ENCODE peak calls at places on chromosomes 16 and 17, in nine cellular contexts. Q is breast epithelium, R is erythroblast, O is HepG2, P is upper lobe of left lung, Y is tibial nerve, Z is H54, L is GM12878, H is A549. W is an unnamed sample.

GRCh38 chr16:30491744-30492308 is 19.3 kb downstream of the ITGAL start:
- DNase-seq in R (peak; percentile 21), Z (peak; percentile 75), Y (no peak), O (peak; percentile 56), H (peak; percentile 66), Q (peak; percentile 67), L (no peak), P (no peak), W (no peak)

GRCh38 chr16:1287982-1288670 is 21.3 kb upstream of the UBE2I start:
- DNase-seq in Z (no peak), L (no peak), H (no peak), Q (no peak), Y (no peak), P (peak; percentile 74), R (no peak), O (no peak), W (no peak)

GRCh38 chr17:80327518-80327917 is 66.9 kb downstream of the RNF213 start:
- DNase-seq in O (no peak), H (no peak), Z (no peak), R (no peak), Y (no peak), Q (no peak), L (no peak), P (no peak), W (no peak)

GRCh38 chr16:81975637-81976036 is 35.6 kb downstream of the SDR42E1 start:
- DNase-seq in H (no peak), Z (no peak), R (no peak), O (no peak), Y (no peak), P (no peak), Q (no peak), L (no peak), W (no peak)

GRCh38 chr17:61668486-61668885 is 77.5 kb upstream of the NACA2 start:
- DNase-seq in L (no peak), H (no peak), Y (no peak), P (no peak), R (no peak), Z (no peak), Q (no peak), O (no peak), W (no peak)

GRCh38 chr17:41777579-41778188 is 8.8 kb downstream of the JUP start:
- DNase-seq in H (peak; percentile 93), R (no peak), Y (peak; percentile 64), P (no peak), L (no peak), Z (peak; percentile 90), Q (peak; percentile 63), O (peak; percentile 77), W (no peak)

GRCh38 chr17:48236681-48237134 is 129.1 kb downstream of the SNX11 start:
- DNase-seq in Y (no peak), Q (no peak), O (no peak), Z (no peak), R (no peak), H (peak; percentile 29), P (no peak), L (no peak), W (no peak)

GRCh38 chr16:56919099-56919800 is 12.7 kb upstream of the HERPUD1 start:
- DNase-seq in Y (no peak), R (no peak), L (no peak), Q (peak; percentile 68), P (no peak), O (peak; percentile 88), H (no peak), Z (no peak), W (no peak)

DNA sequence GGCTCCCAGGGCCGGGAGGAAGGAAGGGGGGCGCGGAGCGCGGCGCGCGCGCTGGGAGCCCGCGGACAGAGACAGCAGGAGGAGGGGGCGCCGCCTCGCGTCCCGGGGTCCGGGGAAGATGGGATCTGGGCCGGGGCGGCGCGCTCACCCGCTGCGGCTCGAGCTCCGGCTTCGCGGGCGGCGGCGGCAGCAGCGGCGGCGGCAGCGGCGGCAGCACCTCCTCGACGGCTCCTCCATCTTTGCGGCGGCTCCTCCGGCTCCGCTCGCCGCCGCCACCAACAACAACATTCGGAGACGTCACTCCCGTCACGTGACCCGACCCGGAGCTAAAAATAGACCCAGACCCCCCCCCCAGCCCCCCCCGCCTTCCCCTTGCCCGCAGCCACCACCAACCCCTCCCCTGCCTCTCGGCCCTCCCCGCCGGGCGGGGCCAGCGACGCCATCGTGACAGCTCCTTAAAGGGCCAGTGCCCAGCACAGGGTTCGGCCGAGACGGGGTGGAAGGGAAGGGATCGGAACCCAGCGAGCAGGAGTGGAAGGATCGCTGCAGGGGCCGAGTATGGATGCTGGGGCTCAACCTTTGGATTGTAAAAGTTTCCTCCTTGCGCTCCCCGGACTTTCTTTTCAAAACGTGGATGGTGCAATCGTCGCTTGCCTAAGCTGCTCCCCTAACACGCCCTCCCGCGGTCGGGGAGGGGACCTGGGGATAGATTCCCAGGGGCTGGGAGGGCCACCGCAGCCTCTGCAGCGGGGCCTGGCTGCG is at the start of gene HDAC5:
- DNase-seq in Z (peak; percentile 89), L (peak; percentile 73), H (peak; percentile 92), R (peak; percentile 96), P (peak; percentile 99), Q (peak; percentile 96), O (peak; percentile 86), Y (peak; percentile 98), W (peak; percentile 97)
- TF ChIP-seq POLR2A in Z (peak; percentile 47), L (peak; percentile 71), H (peak; percentile 60), R (peak; percentile 40), P (peak; percentile 93), Q (peak; percentile 25), O (peak; percentile 87), Y (peak; percentile 76), W (no peak)

DNA sequence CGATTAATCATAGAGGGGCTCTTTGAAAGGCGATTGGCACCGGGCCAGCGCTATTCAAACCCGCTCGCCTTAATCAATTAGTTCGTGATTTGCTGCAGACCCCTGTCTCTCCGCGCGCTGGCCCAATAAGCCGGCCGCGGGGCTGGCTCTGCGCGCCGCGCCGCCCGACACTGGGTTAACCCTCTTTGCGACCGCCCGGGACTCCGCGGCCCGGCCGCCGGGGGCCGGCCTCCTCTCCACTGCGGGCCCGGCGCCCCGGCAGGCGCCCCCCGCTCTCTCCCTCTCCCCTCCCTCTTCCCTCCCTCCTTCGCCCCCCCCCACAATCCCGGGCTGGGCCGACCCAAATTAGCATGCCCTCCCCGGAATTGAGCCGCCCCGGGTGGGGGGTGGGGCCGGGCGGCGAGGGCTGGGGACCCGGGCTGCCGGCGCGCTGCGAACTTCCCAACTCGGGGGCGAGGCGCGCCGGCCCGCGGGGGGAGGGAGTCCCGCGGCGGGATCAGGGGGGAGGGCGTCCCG is 423 bp upstream of the SALL1 start:
- DNase-seq in Y (peak; percentile 17), Z (peak; percentile 45), L (no peak), R (no peak), P (peak; percentile 73), Q (peak; percentile 27), O (peak; percentile 86), H (no peak), W (no peak)
- TF ChIP-seq POLR2A in Y (no peak), Z (no peak), L (no peak), R (no peak), P (no peak), Q (no peak), O (no peak), H (no peak), W (no peak)

DNA sequence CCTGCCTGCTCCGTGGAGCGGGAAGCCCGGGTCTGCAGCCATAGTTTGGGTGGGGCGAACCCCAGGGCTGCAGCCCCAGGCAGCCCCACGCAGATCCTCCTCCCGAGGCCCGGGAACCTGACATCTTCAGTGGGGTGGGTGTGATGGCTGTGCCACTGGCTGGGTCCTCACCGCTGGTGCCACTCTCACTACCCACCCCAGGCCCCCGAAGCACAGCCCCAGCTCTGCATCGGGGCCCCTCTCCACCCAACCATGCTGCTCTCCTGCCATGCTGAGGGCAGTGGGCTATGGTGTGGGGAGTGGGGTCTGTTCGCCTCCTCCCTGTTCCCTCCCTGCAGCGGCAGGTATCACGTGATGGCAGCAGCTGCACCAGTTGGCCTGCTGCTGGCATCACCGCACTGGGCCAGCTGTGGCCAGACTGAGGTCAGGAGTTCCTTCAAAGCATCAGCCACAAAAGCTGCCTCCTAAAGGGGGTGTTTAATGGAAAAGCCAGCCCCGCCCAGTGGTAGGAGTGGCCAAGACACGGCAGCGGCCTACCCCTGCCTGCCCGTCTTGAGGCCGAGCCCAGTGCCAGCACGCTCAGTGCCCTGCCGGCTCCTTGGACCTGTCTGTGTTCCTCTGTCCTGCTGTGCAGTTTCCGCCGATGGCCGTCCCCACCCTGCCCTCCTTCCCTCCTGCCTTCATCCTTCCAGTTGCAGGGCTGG is 10.8 kb downstream of the KCTD5 start:
- DNase-seq in Y (no peak), P (peak; percentile 74), Q (no peak), Z (no peak), H (no peak), L (no peak), O (no peak), R (no peak), W (no peak)
- TF ChIP-seq POLR2A in Y (no peak), P (no peak), Q (no peak), Z (no peak), H (no peak), L (no peak), O (no peak), R (no peak), W (no peak)

GRCh38 chr17:38749222-38750043 is 1.3 kb upstream of the PCGF2 start:
- DNase-seq in H (peak; percentile 65), Z (peak; percentile 74), P (peak; percentile 91), R (peak; percentile 41), L (no peak), Y (peak; percentile 79), Q (peak; percentile 72), O (peak; percentile 89), W (no peak)

GRCh38 chr17:38750044-38750311 is 1.8 kb upstream of the PCGF2 start:
- DNase-seq in R (no peak), L (no peak), Q (no peak), P (no peak), Y (no peak), Z (no peak), O (no peak), H (no peak), W (no peak)

GRCh38 chr17:38746893-38747384 is 1.2 kb downstream of the PCGF2 start:
- DNase-seq in L (no peak), O (no peak), Z (no peak), Y (no peak), Q (no peak), R (no peak), P (peak; percentile 80), H (no peak), W (no peak)

GRCh38 chr17:38747385-38748328 is 479 bp downstream of the PCGF2 start:
- DNase-seq in O (no peak), R (no peak), Y (peak; percentile 21), P (peak; percentile 92), L (no peak), Z (no peak), H (no peak), Q (no peak), W (no peak)

DNA sequence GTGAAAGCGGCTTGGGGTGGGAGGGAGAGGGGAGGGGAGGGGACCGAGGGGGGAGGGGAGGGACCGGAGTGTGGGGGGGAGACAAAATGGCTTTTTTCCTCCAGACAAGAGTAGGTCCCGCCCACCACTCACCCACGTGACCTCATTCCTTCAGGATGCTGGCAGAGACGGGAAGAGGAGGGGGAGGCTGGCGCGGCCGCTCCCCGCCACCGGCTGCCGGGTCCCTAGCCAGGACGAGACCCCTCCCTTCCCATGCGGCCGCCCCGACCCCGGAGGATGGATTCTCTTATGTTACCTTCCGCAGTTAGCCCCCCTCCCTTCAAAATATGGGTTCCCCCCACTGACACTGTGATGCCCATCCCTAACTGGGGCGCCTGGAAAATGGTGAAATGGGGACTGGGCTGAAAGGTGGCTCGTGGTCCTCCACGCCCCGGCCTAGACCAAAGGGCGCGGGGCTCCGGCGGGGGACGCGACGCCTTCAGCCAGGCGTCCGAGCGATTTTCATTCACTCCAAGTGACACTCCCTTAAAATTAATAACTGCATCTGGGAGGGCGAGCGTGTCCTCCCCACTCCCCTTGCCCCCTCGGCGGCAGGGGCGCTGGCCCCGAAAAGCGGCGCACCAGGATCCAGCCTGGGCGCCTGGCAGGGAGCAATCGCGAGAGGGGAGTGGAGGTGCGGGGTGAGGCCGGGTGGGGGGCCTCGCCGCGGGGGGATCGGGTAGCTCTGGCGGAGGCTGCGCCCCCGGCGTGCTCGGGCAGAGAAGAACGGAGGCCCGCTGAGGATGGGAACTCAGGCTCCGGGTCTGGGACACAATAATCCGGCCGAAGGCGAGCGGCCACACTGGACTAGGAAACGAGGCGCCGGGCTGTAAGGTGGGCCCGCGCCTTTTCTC is at the start of gene PCGF2:
- DNase-seq in P (peak; percentile 89), O (peak; percentile 89), L (no peak), Y (peak; percentile 99), Z (peak; percentile 71), Q (peak; percentile 87), R (no peak), H (peak; percentile 89), W (no peak)
- TF ChIP-seq POLR2A in P (no peak), O (peak; percentile 56), L (no peak), Y (no peak), Z (peak; percentile 81), Q (peak; percentile 44), R (no peak), H (peak; percentile 88), W (no peak)